ENCODE peak calls at places on chromosome 5, in seven cellular contexts. N is mesothelial cell of epicardium, E is ovary, X is breast epithelium, I is heart left ventricle, V is endodermal cell, O is HFFc6. D is an unnamed sample.

GRCh38 chr5:133925866-133926488 is 42.4 kb downstream of the C5orf15 start:
- DNase-seq in X (no peak), N (no peak), V (no peak), I (no peak), O (no peak), E (no peak), D (no peak)

GRCh38 chr5:65086234-65086886 is 317.6 kb downstream of the CWC27 start:
- DNase-seq in N (no peak), V (no peak), X (no peak), E (no peak), O (no peak), I (no peak), D (no peak)

GRCh38 chr5:15762668-15763067 is 262.7 kb downstream of the FBXL7 start:
- DNase-seq in X (no peak), V (no peak), O (no peak), N (no peak), E (no peak), I (no peak), D (no peak)

GRCh38 chr5:175746851-175747250 is 89.0 kb downstream of the HRH2 start:
- DNase-seq in V (peak; percentile 63), E (no peak), O (peak; percentile 8), N (no peak), I (no peak), X (no peak), D (no peak)

GRCh38 chr5:72109051-72109411 is 1.8 kb downstream of the MAP1B start:
- DNase-seq in N (no peak), E (no peak), X (no peak), O (no peak), V (no peak), I (no peak), D (no peak)

GRCh38 chr5:140114341-140115185 is 654 bp downstream of the PURA start:
- DNase-seq in O (peak; percentile 37), I (peak; percentile 85), N (peak; percentile 35), X (peak; percentile 61), V (peak; percentile 85), E (peak; percentile 81), D (peak; percentile 33)

GRCh38 chr5:69265931-69266330 is 31.2 kb downstream of the CDK7 start:
- DNase-seq in E (no peak), X (no peak), O (no peak), N (no peak), V (peak; percentile 92), I (no peak), D (no peak)

GRCh38 chr5:112183103-112183634 is 235.9 kb downstream of the EPB41L4A start:
- DNase-seq in E (no peak), O (peak; percentile 13), X (no peak), V (peak; percentile 38), I (no peak), N (no peak), D (no peak)

GRCh38 chr5:175447571-175447970 is 3.6 kb upstream of the DRD1 start:
- DNase-seq in O (no peak), V (no peak), E (no peak), N (no peak), X (no peak), I (no peak), D (no peak)

GRCh38 chr5:98906756-98907355 is 22.0 kb downstream of the CHD1 start:
- DNase-seq in V (no peak), I (no peak), O (no peak), N (no peak), X (no peak), E (no peak), D (no peak)

GRCh38 chr5:117638581-117638980 is 1064.0 kb upstream of the SEMA6A start:
- DNase-seq in V (no peak), N (no peak), E (no peak), I (no peak), O (no peak), X (no peak), D (no peak)

GRCh38 chr5:64947801-64948200 is 179.1 kb downstream of the CWC27 start:
- DNase-seq in O (no peak), I (no peak), E (no peak), X (no peak), V (no peak), N (no peak), D (no peak)

GRCh38 chr5:89722538-89722937 is 687.0 kb downstream of the CETN3 start:
- DNase-seq in V (no peak), O (no peak), X (no peak), I (no peak), E (no peak), N (no peak), D (no peak)

GRCh38 chr5:170307575-170308465 is 10.2 kb upstream of the LCP2 start:
- DNase-seq in N (no peak), E (peak; percentile 69), X (peak; percentile 79), O (peak; percentile 10), V (no peak), I (peak; percentile 74), D (peak; percentile 58)

GRCh38 chr5:93676707-93677106 is 64.7 kb downstream of the POU5F2 start:
- DNase-seq in X (no peak), O (no peak), I (no peak), N (no peak), V (no peak), E (no peak), D (no peak)

GRCh38 chr5:65978251-65978650 is 51.9 kb downstream of the ERBIN start:
- DNase-seq in N (no peak), E (no peak), X (no peak), O (no peak), V (no peak), I (no peak), D (no peak)

GRCh38 chr5:33843579-33843978 is 48.2 kb downstream of the ADAMTS12 start:
- DNase-seq in V (no peak), O (peak; percentile 73), N (no peak), I (no peak), X (no peak), E (no peak), D (no peak)

GRCh38 chr5:134906811-134907210 is 1.9 kb downstream of the PCBD2 start:
- DNase-seq in I (no peak), O (no peak), E (no peak), N (no peak), V (no peak), X (no peak), D (no peak)

GRCh38 chr5:139925650-139926640 is 117.2 kb downstream of the NRG2 start:
- DNase-seq in E (no peak), X (no peak), I (no peak), O (no peak), N (no peak), V (no peak), D (no peak)

GRCh38 chr5:137096149-137097103 is 402.7 kb downstream of the SPOCK1 start:
- DNase-seq in I (no peak), E (no peak), O (peak; percentile 45), N (no peak), V (no peak), X (no peak), D (no peak)

GRCh38 chr5:44574626-44575025 is 185.4 kb upstream of the FGF10 start:
- DNase-seq in N (no peak), X (no peak), O (no peak), V (no peak), E (no peak), I (no peak), D (no peak)

GRCh38 chr5:32202394-32202793 is 28.3 kb upstream of the GOLPH3 start:
- DNase-seq in I (no peak), V (no peak), E (no peak), N (no peak), O (peak; percentile 53), X (no peak), D (no peak)

GRCh38 chr5:104650313-104650712 is 1087.7 kb upstream of the NUDT12 start:
- DNase-seq in O (no peak), I (no peak), N (no peak), V (no peak), X (no peak), E (no peak), D (no peak)

GRCh38 chr5:99037668-99038067 is 108.9 kb upstream of the CHD1 start:
- DNase-seq in V (peak; percentile 58), N (no peak), E (no peak), I (peak; percentile 59), X (no peak), O (no peak), D (no peak)

GRCh38 chr5:1885777-1886633 is 3.3 kb upstream of the IRX4 start:
- DNase-seq in N (no peak), V (peak; percentile 73), O (no peak), X (no peak), I (peak; percentile 39), E (no peak), D (no peak)

GRCh38 chr5:82772281-82772680 is 304.9 kb downstream of the TMEM167A start:
- DNase-seq in V (no peak), E (no peak), O (no peak), N (no peak), X (no peak), I (no peak), D (no peak)

GRCh38 chr5:4015709-4016108 is 420.1 kb downstream of the IRX1 start:
- DNase-seq in N (no peak), X (no peak), O (no peak), E (no peak), I (no peak), V (no peak), D (no peak)
- TF ChIP-seq CTCF in N (no peak), X (no peak), O (no peak), E (no peak), I (no peak), V (no peak), D (no peak)

DNA sequence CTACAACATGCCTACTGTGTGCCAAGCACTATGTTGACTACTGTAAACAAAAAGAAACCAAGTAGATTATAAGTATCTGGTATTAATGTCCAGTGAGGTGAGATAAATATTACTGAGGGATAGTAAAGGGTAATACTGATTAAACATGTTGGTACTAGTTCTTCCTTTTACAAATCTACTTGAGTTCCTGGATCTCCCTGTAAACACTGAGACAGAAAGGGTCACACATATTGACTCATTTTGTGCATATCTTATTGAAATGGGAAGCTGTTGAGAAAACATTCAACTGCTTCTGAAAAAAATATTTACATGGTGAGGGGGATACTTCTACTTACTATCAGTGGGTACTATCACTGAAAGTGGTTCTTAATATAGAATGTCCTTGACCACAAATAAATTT is 24.3 kb downstream of the EFNA5 start:
- DNase-seq in E (no peak), V (no peak), I (no peak), N (no peak), X (no peak), O (no peak), D (no peak)
- TF ChIP-seq CTCF in E (no peak), V (no peak), I (no peak), N (no peak), X (no peak), O (no peak), D (no peak)

GRCh38 chr5:149829954-149830353 is 99.8 kb downstream of the PPARGC1B start:
- DNase-seq in O (no peak), X (no peak), I (no peak), V (no peak), E (no peak), N (no peak), D (no peak)
- TF ChIP-seq CTCF in O (peak; percentile 46), X (no peak), I (no peak), V (peak; percentile 66), E (no peak), N (no peak), D (no peak)

DNA sequence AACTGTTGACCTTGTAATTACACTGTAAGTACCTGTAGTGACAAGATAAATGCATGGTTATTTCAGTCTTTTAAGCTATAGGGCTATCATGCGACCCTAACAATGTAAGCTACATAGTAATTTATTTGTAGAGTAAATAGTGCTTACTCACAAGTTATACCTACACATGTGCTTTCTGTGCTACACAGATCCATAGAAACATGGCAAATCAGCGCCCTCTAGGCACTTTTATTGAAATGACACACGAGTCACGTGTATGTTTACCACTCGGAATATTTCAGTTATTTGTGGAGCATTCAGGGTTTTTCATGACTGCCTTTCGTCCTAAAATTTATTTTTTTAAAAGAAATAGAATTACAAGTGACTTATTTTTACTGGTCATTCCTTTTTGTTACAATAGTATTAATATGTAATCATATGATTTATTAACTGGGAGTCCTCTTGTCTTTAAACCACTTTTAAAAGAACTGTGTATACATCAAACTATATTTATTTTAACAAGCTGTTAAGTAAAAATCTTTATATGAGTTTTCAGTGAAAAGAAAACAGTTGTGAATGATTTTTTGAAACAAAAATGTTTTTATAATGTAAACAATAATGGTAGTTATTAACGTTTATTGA is 1242.3 kb upstream of the WWC1 start:
- DNase-seq in I (no peak), X (no peak), N (no peak), O (no peak), V (peak; percentile 61), E (no peak), D (no peak)
- TF ChIP-seq CTCF in I (peak; percentile 53), X (peak; percentile 9), N (peak; percentile 64), O (peak; percentile 36), V (peak; percentile 91), E (peak; percentile 21), D (no peak)